ENCODE peak calls at places on chromosomes 1 and 21, in eight cellular contexts. B is HFFc6, X is IMR-90, N is osteocyte, C is colonic mucosa, A is ovary, P is breast epithelium, F is heart right ventricle. U is an unnamed sample.

GRCh38 chr1:156048663-156049258 is 4.8 kb downstream of the UBQLN4 start:
- DNase-seq in B (no peak), X (no peak), N (no peak), C (no peak), A (no peak), P (no peak), F (no peak), U (no peak)

GRCh38 chr1:29249170-29249691 is 12.9 kb downstream of the PTPRU start:
- DNase-seq in B (no peak), X (peak), N (no peak), C (no peak), A (no peak), P (no peak), F (no peak), U (peak)

GRCh38 chr1:110673805-110674336 is 869 bp downstream of the KCNA3 start:
- DNase-seq in B (no peak), X (no peak), N (no peak), C (no peak), A (no peak), P (no peak), F (no peak), U (no peak)

GRCh38 chr1:71307451-71307850 is 226.6 kb upstream of the ZRANB2 start:
- DNase-seq in B (peak), X (peak), N (no peak), C (peak), A (no peak), P (no peak), F (no peak), U (no peak)

GRCh38 chr1:205442051-205442721 is 13.7 kb downstream of the BLACAT1 start:
- DNase-seq in B (no peak), X (no peak), N (no peak), C (no peak), A (no peak), P (no peak), F (no peak), U (peak)

GRCh38 chr1:184025242-184025675 is 12.3 kb downstream of the COLGALT2 start:
- DNase-seq in B (peak), X (peak), N (no peak), C (no peak), A (no peak), P (no peak), F (peak), U (no peak)

GRCh38 chr1:228283043-228283371 is 75.2 kb downstream of the OBSCN start:
- DNase-seq in B (no peak), X (no peak), N (no peak), C (no peak), A (no peak), P (no peak), F (no peak), U (no peak)

GRCh38 chr1:41963636-41964035 is 44.9 kb upstream of the HIVEP3 start:
- DNase-seq in B (no peak), X (peak), N (no peak), C (no peak), A (no peak), P (no peak), F (no peak), U (no peak)

GRCh38 chr1:46246548-46247432 is 773 bp upstream of the RAD54L start:
- DNase-seq in B (peak), X (peak), N (peak), C (peak), A (peak), P (no peak), F (no peak), U (no peak)

GRCh38 chr1:69533343-69533742 is 34.4 kb upstream of the LRRC7 start:
- DNase-seq in B (no peak), X (no peak), N (no peak), C (no peak), A (no peak), P (no peak), F (no peak), U (no peak)

GRCh38 chr1:160879056-160879455 is 5.9 kb downstream of the ITLN1 start:
- DNase-seq in B (no peak), X (no peak), N (no peak), C (no peak), A (no peak), P (no peak), F (no peak), U (no peak)

GRCh38 chr1:188089461-188089860 is 1260.7 kb downstream of the PLA2G4A start:
- DNase-seq in B (peak), X (peak), N (no peak), C (no peak), A (no peak), P (no peak), F (no peak), U (no peak)

GRCh38 chr1:1808206-1808605 is 29.9 kb upstream of the NADK start:
- DNase-seq in B (no peak), X (no peak), N (no peak), C (no peak), A (no peak), P (no peak), F (no peak), U (no peak)

GRCh38 chr1:212916395-212917133 is 33.8 kb upstream of the VASH2 start:
- DNase-seq in B (no peak), X (peak), N (no peak), C (peak), A (no peak), P (no peak), F (peak), U (no peak)

GRCh38 chr1:95197616-95198252 is 36.3 kb upstream of the RWDD3 start:
- DNase-seq in B (peak), X (peak), N (no peak), C (no peak), A (no peak), P (no peak), F (no peak), U (peak)

GRCh38 chr1:45640293-45640692 is 16.4 kb upstream of the CCDC17 start:
- DNase-seq in B (no peak), X (peak), N (no peak), C (no peak), A (no peak), P (no peak), F (no peak), U (no peak)

GRCh38 chr1:33049381-33049780 is 12.7 kb upstream of the AK2 start:
- DNase-seq in B (no peak), X (no peak), N (no peak), C (no peak), A (no peak), P (peak), F (no peak), U (no peak)

GRCh38 chr1:87206044-87206443 is 122.6 kb upstream of the LMO4 start:
- DNase-seq in B (no peak), X (no peak), N (no peak), C (no peak), A (no peak), P (no peak), F (no peak), U (no peak)

GRCh38 chr1:81974883-81975555 is 174.3 kb downstream of the ADGRL2 start:
- DNase-seq in B (no peak), X (no peak), N (no peak), C (no peak), A (no peak), P (no peak), F (no peak), U (no peak)

GRCh38 chr1:7104053-7104738 is 318.9 kb downstream of the CAMTA1 start:
- DNase-seq in B (no peak), X (no peak), N (no peak), C (no peak), A (no peak), P (no peak), F (no peak), U (no peak)

GRCh38 chr1:240341365-240342250 is 249.9 kb downstream of the FMN2 start:
- DNase-seq in B (no peak), X (no peak), N (no peak), C (peak), A (no peak), P (no peak), F (no peak), U (no peak)

GRCh38 chr1:43711049-43711448 is 3.7 kb downstream of the ST3GAL3 start:
- DNase-seq in B (peak), X (peak), N (no peak), C (no peak), A (no peak), P (no peak), F (no peak), U (no peak)

GRCh38 chr1:37146071-37146470 is 111.8 kb upstream of the GRIK3 start:
- DNase-seq in B (no peak), X (no peak), N (no peak), C (no peak), A (no peak), P (no peak), F (no peak), U (no peak)

GRCh38 chr1:90925928-90926869 is 95.6 kb downstream of the ZNF644 start:
- DNase-seq in B (peak), X (peak), N (no peak), C (no peak), A (no peak), P (no peak), F (no peak), U (peak)

GRCh38 chr21:42319851-42320602 is 4.8 kb upstream of the TFF3 start:
- DNase-seq in B (no peak), X (no peak), N (peak), C (peak), A (no peak), P (no peak), F (no peak), U (peak)

GRCh38 chr1:45765999-45766792 is 15.7 kb upstream of the IPP start:
- DNase-seq in B (no peak), X (no peak), N (no peak), C (no peak), A (no peak), P (no peak), F (no peak), U (no peak)

GRCh38 chr1:233790662-233791371 is 113.7 kb upstream of the SLC35F3 start:
- DNase-seq in B (peak), X (peak), N (no peak), C (peak), A (peak), P (no peak), F (peak), U (peak)

DNA sequence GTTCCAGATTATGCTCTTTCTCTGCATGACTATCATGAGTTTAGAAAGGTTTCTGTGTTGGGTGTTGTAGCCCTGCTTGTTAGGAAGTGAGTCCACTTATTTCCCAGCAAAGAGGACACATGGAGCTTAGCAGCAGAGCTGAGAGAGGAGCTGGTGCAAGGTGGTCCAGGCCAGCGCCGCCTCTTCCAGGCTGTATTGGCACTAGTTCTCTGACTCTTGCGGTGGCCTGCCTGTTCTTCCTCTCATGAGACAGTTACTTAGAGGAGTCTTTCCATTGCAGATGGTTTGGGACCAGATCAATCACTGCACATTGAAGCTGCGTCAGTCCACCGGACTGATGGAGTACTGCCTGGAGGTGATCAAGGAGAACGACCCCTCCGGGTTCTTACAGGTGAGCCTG is 38.0 kb downstream of the TRIM67 start:
- DNase-seq in B (no peak), X (no peak), N (no peak), C (no peak), A (no peak), P (no peak), F (no peak), U (no peak)
- TF ChIP-seq CTCF in B (no peak), X (no peak), N (no peak), C (no peak), A (no peak), P (no peak), F (no peak), U (no peak)

GRCh38 chr1:231493421-231494185 is 34.9 kb upstream of the TSNAX start:
- DNase-seq in B (no peak), X (peak), N (no peak), C (no peak), A (no peak), P (no peak), F (no peak), U (no peak)
- TF ChIP-seq CTCF in B (no peak), X (no peak), N (no peak), C (no peak), A (no peak), P (no peak), F (peak), U (no peak)

GRCh38 chr1:24525606-24526005 is 23.0 kb downstream of the RCAN3 start:
- DNase-seq in B (no peak), X (no peak), N (no peak), C (no peak), A (no peak), P (no peak), F (no peak), U (no peak)

GRCh38 chr1:24526045-24526444 is 23.4 kb downstream of the RCAN3 start:
- DNase-seq in B (no peak), X (no peak), N (no peak), C (no peak), A (no peak), P (no peak), F (no peak), U (no peak)

GRCh38 chr1:24526940-24527542 is 24.4 kb downstream of the RCAN3 start:
- DNase-seq in B (peak), X (peak), N (no peak), C (peak), A (no peak), P (no peak), F (no peak), U (no peak)
- TF ChIP-seq CTCF in B (peak), X (peak), N (peak), C (peak), A (no peak), P (no peak), F (peak), U (peak)

GRCh38 chr21:17402885-17403477 is 109.9 kb upstream of the CXADR start:
- DNase-seq in B (no peak), X (peak), N (no peak), C (no peak), A (no peak), P (no peak), F (no peak), U (no peak)

GRCh38 chr21:17406202-17406601 is 106.6 kb upstream of the CXADR start:
- DNase-seq in B (no peak), X (no peak), N (no peak), C (no peak), A (no peak), P (no peak), F (no peak), U (no peak)
- TF ChIP-seq CTCF in B (no peak), X (no peak), N (no peak), C (no peak), A (no peak), P (no peak), F (no peak), U (no peak)

DNA sequence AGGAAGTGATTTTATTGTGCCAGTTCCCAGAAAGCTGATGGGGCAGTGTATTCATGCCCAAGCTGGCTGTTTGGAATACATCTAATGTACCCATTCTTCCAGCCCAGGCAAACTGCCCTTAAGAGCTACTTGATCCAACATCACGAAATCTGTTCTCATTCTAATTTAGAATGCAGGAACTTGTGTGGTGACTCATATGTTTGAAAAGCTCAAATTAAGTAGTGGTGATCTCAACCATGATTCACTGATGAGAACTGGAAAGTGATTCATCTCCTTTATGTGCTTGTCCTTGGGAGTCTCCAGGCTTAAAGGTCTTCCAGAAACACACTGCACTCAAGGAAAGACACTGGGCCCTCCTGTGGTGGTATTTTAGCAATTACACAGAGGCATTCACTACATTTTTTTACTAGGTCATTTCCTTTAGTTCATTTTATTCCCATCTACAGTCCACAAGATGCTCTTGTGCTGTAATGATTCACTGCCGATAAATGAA is 65.4 kb downstream of the RPE65 start:
- DNase-seq in B (peak), X (peak), N (no peak), C (no peak), A (no peak), P (no peak), F (peak), U (peak)
- TF ChIP-seq CTCF in B (peak), X (peak), N (peak), C (no peak), A (peak), P (no peak), F (peak), U (no peak)

GRCh38 chr1:73821520-73821919 is 376.5 kb downstream of the LRRIQ3 start:
- DNase-seq in B (no peak), X (no peak), N (no peak), C (no peak), A (no peak), P (no peak), F (no peak), U (no peak)
- TF ChIP-seq CTCF in B (no peak), X (no peak), N (no peak), C (no peak), A (no peak), P (no peak), F (no peak), U (no peak)

GRCh38 chr1:53461329-53462044 is 2.3 kb downstream of the DMRTB1 start:
- DNase-seq in B (no peak), X (no peak), N (no peak), C (no peak), A (no peak), P (no peak), F (no peak), U (no peak)

GRCh38 chr1:53462213-53462612 is 3.0 kb downstream of the DMRTB1 start:
- DNase-seq in B (no peak), X (no peak), N (no peak), C (no peak), A (no peak), P (no peak), F (no peak), U (no peak)

GRCh38 chr1:53460211-53460634 is 1.0 kb downstream of the DMRTB1 start:
- DNase-seq in B (no peak), X (no peak), N (no peak), C (no peak), A (no peak), P (no peak), F (no peak), U (no peak)

GRCh38 chr1:53459321-53460175 is at the start of gene DMRTB1:
- DNase-seq in B (no peak), X (no peak), N (no peak), C (no peak), A (no peak), P (no peak), F (no peak), U (no peak)

DNA sequence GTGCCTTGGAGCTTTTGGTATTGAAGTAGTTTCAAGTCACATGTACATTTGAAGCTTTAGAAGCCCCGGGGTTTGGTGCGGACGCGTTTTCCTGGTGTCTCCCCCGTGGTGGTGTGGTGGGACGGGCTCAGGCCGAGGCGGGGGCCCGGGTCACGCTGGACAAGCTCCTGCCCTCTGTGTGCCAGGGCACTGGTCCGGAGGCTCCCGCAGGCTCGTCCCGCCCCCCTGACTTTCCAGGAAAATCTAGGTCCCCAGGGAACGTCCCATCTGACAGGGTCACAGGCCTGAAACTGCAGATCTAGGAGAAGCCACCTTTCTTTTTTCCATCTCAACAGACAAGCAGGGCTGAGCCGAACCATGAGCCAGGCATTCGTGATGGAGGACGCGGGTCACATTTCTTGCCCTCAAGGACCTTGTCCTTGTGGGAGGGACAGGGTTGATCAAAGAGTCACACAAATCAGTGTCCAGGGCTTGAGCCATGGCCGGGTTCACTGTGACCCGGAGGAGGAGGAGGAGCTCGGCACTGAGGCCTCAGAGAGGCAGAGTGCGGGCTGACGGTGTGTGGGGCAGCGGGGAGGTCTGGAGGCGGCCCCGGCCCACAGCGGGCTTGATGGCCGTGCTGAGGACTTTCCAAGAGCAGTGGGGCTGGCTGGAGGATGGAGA is 1.6 kb downstream of the DMRTB1 start:
- DNase-seq in B (no peak), X (no peak), N (no peak), C (no peak), A (no peak), P (no peak), F (no peak), U (no peak)
- TF ChIP-seq CTCF in B (no peak), X (no peak), N (no peak), C (no peak), A (no peak), P (no peak), F (no peak), U (no peak)

DNA sequence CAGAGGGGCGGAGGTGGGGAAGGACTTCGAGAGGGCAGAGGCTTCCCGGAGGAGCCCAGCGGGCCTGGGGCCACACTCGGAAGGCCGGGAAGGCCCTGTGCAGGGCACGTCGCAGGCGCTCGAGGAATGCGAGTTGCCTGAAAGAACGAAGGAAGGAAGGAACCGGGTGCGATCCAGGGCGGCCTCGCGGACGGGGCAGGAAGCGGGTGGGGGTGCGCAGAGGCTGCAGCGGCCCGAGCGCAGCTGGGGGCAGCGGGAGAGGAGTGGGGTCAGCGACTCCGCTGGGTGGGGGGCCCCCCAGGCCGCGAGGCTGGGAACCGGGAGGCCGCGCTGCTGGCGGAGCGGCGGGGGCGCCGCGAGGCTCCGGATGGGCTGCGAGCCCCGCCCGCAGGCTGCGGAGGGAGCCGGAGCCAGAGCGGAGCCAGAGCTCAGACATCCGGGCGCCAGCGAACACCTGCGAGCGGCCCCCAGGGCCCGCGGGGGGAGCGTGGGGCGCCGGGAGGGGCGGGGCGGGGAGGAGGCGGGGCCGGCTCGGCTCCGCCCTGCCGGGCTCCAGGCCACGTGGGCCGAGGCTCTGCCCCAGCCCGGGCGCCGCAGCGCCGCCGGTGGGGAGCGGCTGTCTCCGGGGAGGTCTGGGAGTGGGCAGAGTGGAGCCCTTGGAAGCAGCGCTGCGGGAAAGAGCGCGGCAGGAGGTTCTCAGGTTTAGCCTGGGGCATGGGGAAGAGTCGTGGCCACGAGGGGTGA is 4.6 kb downstream of the ID3 start:
- DNase-seq in B (peak), X (peak), N (peak), C (peak), A (peak), P (peak), F (peak), U (peak)
- TF ChIP-seq CTCF in B (peak), X (peak), N (peak), C (no peak), A (peak), P (no peak), F (peak), U (no peak)

DNA sequence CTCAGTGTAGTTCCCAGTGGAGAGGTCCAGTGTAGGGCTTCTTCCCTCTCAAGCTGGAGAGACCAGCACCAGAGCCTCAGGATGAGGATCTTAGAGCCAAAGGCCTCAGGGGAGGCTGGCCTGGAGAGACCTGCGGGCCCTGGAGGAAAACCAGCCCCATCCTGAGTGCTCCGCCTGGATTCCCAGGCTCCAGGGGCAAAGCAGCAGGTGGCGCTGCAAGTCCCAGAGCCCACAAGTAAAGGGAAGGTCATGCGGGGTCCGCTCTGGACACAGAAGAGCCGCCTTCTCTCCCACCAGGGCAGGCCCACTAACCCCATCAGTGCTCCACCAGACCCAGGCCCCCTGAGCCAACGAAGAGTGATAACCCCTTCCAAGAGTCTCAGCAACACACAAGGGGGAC is 22.7 kb downstream of the PGBD5 start:
- DNase-seq in B (no peak), X (no peak), N (no peak), C (no peak), A (no peak), P (no peak), F (no peak), U (no peak)
- TF ChIP-seq CTCF in B (no peak), X (no peak), N (no peak), C (no peak), A (no peak), P (no peak), F (no peak), U (no peak)